ENCODE peak calls at places on chromosomes 5 and 9, in five cellular contexts. One of them, this sample, is unnamed.

GRCh38 chr5:81408496-81408895 is 14.6 kb upstream of the ACOT12 start:
- DNase-seq in PC-3: no peak
- DNase-seq in AG04450: no peak
- DNase-seq in kidney epithelial cell: no peak
- DNase-seq in upper lobe of left lung: no peak
- DNase-seq in this sample: no peak

GRCh38 chr5:6504677-6505414 is 56.2 kb downstream of the UBE2QL1 start:
- DNase-seq in PC-3: peak
- DNase-seq in AG04450: no peak
- DNase-seq in kidney epithelial cell: peak
- DNase-seq in upper lobe of left lung: no peak
- DNase-seq in this sample: no peak

GRCh38 chr5:179150011-179150410 is 89.8 kb downstream of the ZNF354C start:
- DNase-seq in PC-3: no peak
- DNase-seq in AG04450: no peak
- DNase-seq in kidney epithelial cell: no peak
- DNase-seq in upper lobe of left lung: no peak
- DNase-seq in this sample: no peak

GRCh38 chr9:109251080-109251775 is 69.6 kb downstream of the EPB41L4B start:
- DNase-seq in PC-3: peak
- DNase-seq in AG04450: no peak
- DNase-seq in kidney epithelial cell: no peak
- DNase-seq in upper lobe of left lung: peak
- DNase-seq in this sample: no peak

GRCh38 chr5:74433255-74434123 is 207.0 kb downstream of the ENC1 start:
- DNase-seq in PC-3: peak
- DNase-seq in AG04450: no peak
- DNase-seq in kidney epithelial cell: peak
- DNase-seq in upper lobe of left lung: peak
- DNase-seq in this sample: no peak

GRCh38 chr9:129392093-129392541 is 214.1 kb upstream of the IER5L start:
- DNase-seq in PC-3: no peak
- DNase-seq in AG04450: no peak
- DNase-seq in kidney epithelial cell: no peak
- DNase-seq in upper lobe of left lung: no peak
- DNase-seq in this sample: no peak

GRCh38 chr5:105817906-105818305 is 1852.8 kb downstream of the EFNA5 start:
- DNase-seq in PC-3: no peak
- DNase-seq in AG04450: no peak
- DNase-seq in kidney epithelial cell: no peak
- DNase-seq in upper lobe of left lung: no peak
- DNase-seq in this sample: no peak

GRCh38 chr9:114272739-114273431 is 50.0 kb upstream of the ORM1 start:
- DNase-seq in PC-3: no peak
- DNase-seq in AG04450: no peak
- DNase-seq in kidney epithelial cell: no peak
- DNase-seq in upper lobe of left lung: no peak
- DNase-seq in this sample: no peak

GRCh38 chr9:133734600-133735414 is 3.3 kb downstream of the SARDH start:
- DNase-seq in PC-3: no peak
- DNase-seq in AG04450: no peak
- DNase-seq in kidney epithelial cell: no peak
- DNase-seq in upper lobe of left lung: no peak
- DNase-seq in this sample: peak

GRCh38 chr9:106722051-106722753 is 140.8 kb upstream of the ZNF462 start:
- DNase-seq in PC-3: no peak
- DNase-seq in AG04450: no peak
- DNase-seq in kidney epithelial cell: no peak
- DNase-seq in upper lobe of left lung: no peak
- DNase-seq in this sample: no peak

GRCh38 chr5:88142801-88143692 is 125.6 kb downstream of the TMEM161B start:
- DNase-seq in PC-3: no peak
- DNase-seq in AG04450: no peak
- DNase-seq in kidney epithelial cell: no peak
- DNase-seq in upper lobe of left lung: no peak
- DNase-seq in this sample: no peak

GRCh38 chr5:133289686-133290367 is 238.0 kb downstream of the HSPA4 start:
- DNase-seq in PC-3: no peak
- DNase-seq in AG04450: no peak
- DNase-seq in kidney epithelial cell: no peak
- DNase-seq in upper lobe of left lung: no peak
- DNase-seq in this sample: no peak

GRCh38 chr9:18820566-18821095 is 212.4 kb downstream of the SAXO1 start:
- DNase-seq in PC-3: no peak
- DNase-seq in AG04450: no peak
- DNase-seq in kidney epithelial cell: no peak
- DNase-seq in upper lobe of left lung: no peak
- DNase-seq in this sample: no peak

GRCh38 chr9:119961774-119962408 is 592.7 kb upstream of the BRINP1 start:
- DNase-seq in PC-3: peak
- DNase-seq in AG04450: no peak
- DNase-seq in kidney epithelial cell: no peak
- DNase-seq in upper lobe of left lung: peak
- DNase-seq in this sample: no peak

GRCh38 chr9:88420227-88420626 is 32.0 kb downstream of the SPIN1 start:
- DNase-seq in PC-3: no peak
- DNase-seq in AG04450: no peak
- DNase-seq in kidney epithelial cell: no peak
- DNase-seq in upper lobe of left lung: no peak
- DNase-seq in this sample: no peak

GRCh38 chr5:483011-483410 is 40.0 kb downstream of the EXOC3 start:
- DNase-seq in PC-3: no peak
- DNase-seq in AG04450: no peak
- DNase-seq in kidney epithelial cell: no peak
- DNase-seq in upper lobe of left lung: no peak
- DNase-seq in this sample: no peak

GRCh38 chr9:129208191-129209091 is 30.4 kb upstream of the IER5L start:
- DNase-seq in PC-3: no peak
- DNase-seq in AG04450: no peak
- DNase-seq in kidney epithelial cell: no peak
- DNase-seq in upper lobe of left lung: no peak
- DNase-seq in this sample: no peak

GRCh38 chr5:154756871-154757646 is 1.9 kb downstream of the LARP1 start:
- DNase-seq in PC-3: peak
- DNase-seq in AG04450: no peak
- DNase-seq in kidney epithelial cell: no peak
- DNase-seq in upper lobe of left lung: peak
- DNase-seq in this sample: no peak

GRCh38 chr9:75047506-75047905 is 19.4 kb upstream of the CARNMT1 start:
- DNase-seq in PC-3: no peak
- DNase-seq in AG04450: no peak
- DNase-seq in kidney epithelial cell: no peak
- DNase-seq in upper lobe of left lung: no peak
- DNase-seq in this sample: no peak

GRCh38 chr5:58939664-58940063 is 356.8 kb downstream of the RAB3C start:
- DNase-seq in PC-3: no peak
- DNase-seq in AG04450: no peak
- DNase-seq in kidney epithelial cell: no peak
- DNase-seq in upper lobe of left lung: no peak
- DNase-seq in this sample: no peak

GRCh38 chr5:6843335-6843734 is 130.1 kb downstream of the TENT4A start:
- DNase-seq in PC-3: no peak
- DNase-seq in AG04450: no peak
- DNase-seq in kidney epithelial cell: no peak
- DNase-seq in upper lobe of left lung: no peak
- DNase-seq in this sample: no peak

GRCh38 chr5:9977070-9977469 is 272.6 kb downstream of the ATPSCKMT start:
- DNase-seq in PC-3: no peak
- DNase-seq in AG04450: no peak
- DNase-seq in kidney epithelial cell: no peak
- DNase-seq in upper lobe of left lung: peak
- DNase-seq in this sample: no peak

GRCh38 chr9:109469646-109470358 is 28.3 kb downstream of the PTPN3 start:
- DNase-seq in PC-3: peak
- DNase-seq in AG04450: peak
- DNase-seq in kidney epithelial cell: peak
- DNase-seq in upper lobe of left lung: peak
- DNase-seq in this sample: no peak

GRCh38 chr9:88396836-88397577 is 8.8 kb downstream of the SPIN1 start:
- DNase-seq in PC-3: no peak
- DNase-seq in AG04450: no peak
- DNase-seq in kidney epithelial cell: no peak
- DNase-seq in upper lobe of left lung: no peak
- DNase-seq in this sample: no peak

GRCh38 chr9:89887286-89887685 is 282.5 kb downstream of the GADD45G start:
- DNase-seq in PC-3: no peak
- DNase-seq in AG04450: no peak
- DNase-seq in kidney epithelial cell: no peak
- DNase-seq in upper lobe of left lung: peak
- DNase-seq in this sample: peak

GRCh38 chr5:65811895-65812294 is 89.9 kb downstream of the NLN start:
- DNase-seq in PC-3: peak
- DNase-seq in AG04450: no peak
- DNase-seq in kidney epithelial cell: no peak
- DNase-seq in upper lobe of left lung: no peak
- DNase-seq in this sample: no peak

GRCh38 chr5:71932649-71933338 is 174.5 kb upstream of the MAP1B start:
- DNase-seq in PC-3: peak
- DNase-seq in AG04450: no peak
- DNase-seq in kidney epithelial cell: peak
- DNase-seq in upper lobe of left lung: no peak
- DNase-seq in this sample: no peak

GRCh38 chr5:20231040-20231439 is 243.0 kb upstream of the CDH18 start:
- DNase-seq in PC-3: peak
- DNase-seq in AG04450: no peak
- DNase-seq in kidney epithelial cell: no peak
- DNase-seq in upper lobe of left lung: no peak
- DNase-seq in this sample: no peak
- TF ChIP-seq CTCF in PC-3: peak
- TF ChIP-seq CTCF in AG04450: peak
- TF ChIP-seq CTCF in kidney epithelial cell: no peak
- TF ChIP-seq CTCF in upper lobe of left lung: no peak
- TF ChIP-seq CTCF in this sample: peak

GRCh38 chr5:147821791-147822190 is 9.7 kb downstream of the SPINK1 start:
- DNase-seq in PC-3: no peak
- DNase-seq in AG04450: no peak
- DNase-seq in kidney epithelial cell: no peak
- DNase-seq in upper lobe of left lung: no peak
- DNase-seq in this sample: no peak

GRCh38 chr5:147831465-147831864 is at the start of gene SPINK1:
- DNase-seq in PC-3: no peak
- DNase-seq in AG04450: no peak
- DNase-seq in kidney epithelial cell: no peak
- DNase-seq in upper lobe of left lung: no peak
- DNase-seq in this sample: no peak

GRCh38 chr5:147830035-147830434 is 1.4 kb downstream of the SPINK1 start:
- DNase-seq in PC-3: no peak
- DNase-seq in AG04450: no peak
- DNase-seq in kidney epithelial cell: no peak
- DNase-seq in upper lobe of left lung: no peak
- DNase-seq in this sample: no peak

GRCh38 chr5:147822686-147823491 is 8.6 kb downstream of the SPINK1 start:
- DNase-seq in PC-3: peak
- DNase-seq in AG04450: peak
- DNase-seq in kidney epithelial cell: no peak
- DNase-seq in upper lobe of left lung: peak
- DNase-seq in this sample: no peak

DNA sequence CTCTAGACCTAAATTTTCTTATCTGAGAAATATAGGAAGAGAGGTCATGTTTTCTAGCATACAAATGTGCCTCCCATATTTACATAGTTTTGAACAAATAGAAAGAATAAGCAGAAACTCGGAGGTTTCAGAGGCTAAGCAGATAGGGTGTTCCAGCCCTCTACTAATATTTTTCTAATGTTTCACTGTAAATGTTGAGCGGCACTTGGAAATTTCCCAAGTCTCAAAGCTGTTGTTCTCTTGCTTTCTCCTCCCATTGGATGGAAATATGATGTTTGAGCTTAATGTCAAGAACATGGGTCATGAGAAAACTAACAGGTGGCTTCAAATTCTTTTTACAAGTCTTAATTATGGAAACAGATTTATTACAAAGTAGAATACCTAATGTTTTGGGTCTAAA is 5.1 kb downstream of the SPINK1 start:
- DNase-seq in PC-3: no peak
- DNase-seq in AG04450: no peak
- DNase-seq in kidney epithelial cell: no peak
- DNase-seq in upper lobe of left lung: no peak
- DNase-seq in this sample: no peak
- TF ChIP-seq CTCF in PC-3: no peak
- TF ChIP-seq CTCF in AG04450: no peak
- TF ChIP-seq CTCF in kidney epithelial cell: no peak
- TF ChIP-seq CTCF in upper lobe of left lung: no peak
- TF ChIP-seq CTCF in this sample: no peak

GRCh38 chr5:100903036-100903887 is at the start of gene ST8SIA4:
- DNase-seq in PC-3: peak
- DNase-seq in AG04450: peak
- DNase-seq in kidney epithelial cell: peak
- DNase-seq in upper lobe of left lung: peak
- DNase-seq in this sample: peak

GRCh38 chr5:100900796-100901731 is 2.0 kb downstream of the ST8SIA4 start:
- DNase-seq in PC-3: peak
- DNase-seq in AG04450: no peak
- DNase-seq in kidney epithelial cell: no peak
- DNase-seq in upper lobe of left lung: peak
- DNase-seq in this sample: no peak

GRCh38 chr5:100900142-100900795 is 2.8 kb downstream of the ST8SIA4 start:
- DNase-seq in PC-3: peak
- DNase-seq in AG04450: no peak
- DNase-seq in kidney epithelial cell: no peak
- DNase-seq in upper lobe of left lung: peak
- DNase-seq in this sample: no peak

GRCh38 chr5:100902406-100903035 is 561 bp downstream of the ST8SIA4 start:
- DNase-seq in PC-3: peak
- DNase-seq in AG04450: no peak
- DNase-seq in kidney epithelial cell: no peak
- DNase-seq in upper lobe of left lung: peak
- DNase-seq in this sample: no peak

GRCh38 chr5:100901851-100902341 is 1.2 kb downstream of the ST8SIA4 start:
- DNase-seq in PC-3: peak
- DNase-seq in AG04450: no peak
- DNase-seq in kidney epithelial cell: no peak
- DNase-seq in upper lobe of left lung: peak
- DNase-seq in this sample: no peak
- TF ChIP-seq CTCF in PC-3: no peak
- TF ChIP-seq CTCF in AG04450: no peak
- TF ChIP-seq CTCF in kidney epithelial cell: no peak
- TF ChIP-seq CTCF in upper lobe of left lung: no peak
- TF ChIP-seq CTCF in this sample: no peak

DNA sequence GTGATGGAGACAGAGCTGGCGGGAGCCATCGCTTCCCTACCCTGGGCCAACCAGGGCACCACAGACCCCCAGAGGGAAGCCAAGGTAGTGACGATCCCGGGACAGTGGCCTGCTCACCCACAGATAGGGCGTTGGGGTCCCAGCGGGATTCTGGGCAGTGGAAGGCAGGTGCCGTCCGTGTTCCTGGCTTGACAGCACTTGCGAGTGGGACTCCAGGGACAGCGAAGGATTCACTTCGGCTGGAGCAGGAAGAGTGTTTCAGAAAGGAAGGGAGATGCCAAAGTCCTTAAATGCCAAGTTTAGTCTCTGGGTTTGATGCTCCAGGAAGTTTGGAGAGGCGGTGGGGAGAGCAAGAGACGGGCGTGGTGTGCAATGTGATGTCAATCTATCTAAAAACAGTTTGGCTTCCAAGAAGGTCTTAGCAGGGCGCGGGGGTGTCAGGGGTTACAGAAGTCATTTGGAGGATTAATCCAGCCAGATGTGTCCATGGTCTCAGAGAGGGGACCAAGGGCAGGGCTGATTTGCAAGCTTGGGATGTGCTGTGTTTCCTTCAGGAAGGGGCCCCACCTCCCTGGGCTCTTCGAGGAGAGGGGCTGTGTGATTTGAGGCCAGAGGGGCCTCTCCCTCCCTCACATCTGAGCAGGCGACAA is 74.9 kb downstream of the NTNG2 start:
- DNase-seq in PC-3: no peak
- DNase-seq in AG04450: no peak
- DNase-seq in kidney epithelial cell: no peak
- DNase-seq in upper lobe of left lung: no peak
- DNase-seq in this sample: no peak
- TF ChIP-seq CTCF in PC-3: peak
- TF ChIP-seq CTCF in AG04450: no peak
- TF ChIP-seq CTCF in kidney epithelial cell: no peak
- TF ChIP-seq CTCF in upper lobe of left lung: no peak
- TF ChIP-seq CTCF in this sample: peak